ENCODE peak calls at places on chromosomes 5 and 9, in six cellular contexts. I is T-helper 1 cell; G is activated CD4-positive, alpha-beta T cell treated with anti-CD3 and anti-CD28 coated beads, Interleukin-2, amount 10 ng/mL, durations not matched to agents 7 days and 5 days; M is tibial artery; L is KBM-7; C is activated gamma-delta T cell. S is an unnamed sample.

GRCh38 chr9:30996761-30997160 is 1387.7 kb upstream of the ACO1 start:
- DNase-seq in I (no peak), G (no peak), M (no peak), L (no peak), C (no peak), S (no peak)

GRCh38 chr9:95725045-95725444 is 150.4 kb upstream of the ERCC6L2 start:
- DNase-seq in I (no peak), G (no peak), M (no peak), L (no peak), C (no peak), S (no peak)

GRCh38 chr9:81445331-81445921 is 243.9 kb downstream of the TLE1 start:
- DNase-seq in I (no peak), G (no peak), M (no peak), L (no peak), C (no peak), S (no peak)

GRCh38 chr5:66307647-66308257 is 163.7 kb downstream of the SREK1 start:
- DNase-seq in I (no peak), G (peak), M (no peak), L (peak), C (no peak), S (peak)

GRCh38 chr9:96612966-96613589 is 6.6 kb downstream of the CDC14B start:
- DNase-seq in I (no peak), G (no peak), M (no peak), L (no peak), C (no peak), S (no peak)

GRCh38 chr9:124329996-124330714 is 72.4 kb downstream of the NEK6 start:
- DNase-seq in I (no peak), G (no peak), M (no peak), L (no peak), C (no peak), S (no peak)

GRCh38 chr5:67010684-67011409 is 185.8 kb downstream of the CD180 start:
- DNase-seq in I (no peak), G (no peak), M (no peak), L (peak), C (no peak), S (peak)

GRCh38 chr5:93402451-93402850 is 178.6 kb downstream of the NR2F1-AS1 start:
- DNase-seq in I (no peak), G (no peak), M (no peak), L (no peak), C (no peak), S (no peak)

GRCh38 chr9:37035472-37036236 is 1.6 kb upstream of the PAX5 start:
- DNase-seq in I (no peak), G (no peak), M (no peak), L (peak), C (no peak), S (no peak)

GRCh38 chr5:4420177-4420576 is 720.0 kb upstream of the ADAMTS16 start:
- DNase-seq in I (no peak), G (no peak), M (no peak), L (no peak), C (no peak), S (no peak)

GRCh38 chr5:106380736-106381135 is 1290.0 kb downstream of the EFNA5 start:
- DNase-seq in I (no peak), G (no peak), M (no peak), L (no peak), C (no peak), S (no peak)